ENCODE peak calls at places on chromosomes 16 and 17, in eight cellular contexts. B, A, T, F, Y, J, H and M are unnamed samples.

GRCh38 chr17:55510986-55511721 is at the start of gene SMIM36:
- DNase-seq in B (no peak), A (no peak), T (no peak), F (no peak), Y (no peak), J (no peak), H (no peak), M (no peak)

GRCh38 chr17:44115585-44116415 is 7.6 kb downstream of the HDAC5 start:
- DNase-seq in B (no peak), A (no peak), T (no peak), F (no peak), Y (no peak), J (peak; percentile 43), H (no peak), M (no peak)

GRCh38 chr17:63774141-63774981 is at the start of gene DDX42:
- DNase-seq in B (peak; percentile 49), A (peak; percentile 91), T (peak; percentile 86), F (peak; percentile 64), Y (peak; percentile 38), J (peak; percentile 54), H (no peak), M (peak; percentile 44)

GRCh38 chr17:83204230-83204725 is 124.9 kb downstream of the METRNL start:
- DNase-seq in B (no peak), A (no peak), T (peak; percentile 2), F (no peak), Y (no peak), J (no peak), H (no peak), M (no peak)

GRCh38 chr17:17774009-17774881 is 62.5 kb downstream of the SREBF1 start:
- DNase-seq in B (no peak), A (peak; percentile 80), T (peak; percentile 92), F (no peak), Y (no peak), J (peak; percentile 52), H (no peak), M (no peak)

GRCh38 chr16:14364386-14365199 is 265.5 kb downstream of the PARN start:
- DNase-seq in B (no peak), A (peak; percentile 35), T (no peak), F (peak; percentile 99), Y (no peak), J (peak; percentile 89), H (peak; percentile 46), M (peak; percentile 72)

GRCh38 chr17:16922386-16923096 is 49.4 kb downstream of the TNFRSF13B start:
- DNase-seq in B (no peak), A (no peak), T (no peak), F (no peak), Y (no peak), J (peak; percentile 8), H (no peak), M (no peak)

GRCh38 chr16:14358697-14359305 is 271.3 kb downstream of the PARN start:
- DNase-seq in B (no peak), A (no peak), T (no peak), F (no peak), Y (no peak), J (no peak), H (no peak), M (no peak)

GRCh38 chr16:67396775-67397450 is 3.6 kb upstream of the TPPP3 start:
- DNase-seq in B (no peak), A (no peak), T (no peak), F (no peak), Y (no peak), J (no peak), H (no peak), M (no peak)

GRCh38 chr16:31453255-31454204 is 5.8 kb upstream of the ARMC5 start:
- DNase-seq in B (no peak), A (no peak), T (no peak), F (peak; percentile 75), Y (no peak), J (peak; percentile 36), H (no peak), M (no peak)

GRCh38 chr16:1105888-1106620 is 10.0 kb upstream of the C1QTNF8 start:
- DNase-seq in B (peak; percentile 60), A (peak; percentile 73), T (peak; percentile 73), F (peak; percentile 39), Y (peak; percentile 85), J (peak; percentile 33), H (no peak), M (peak; percentile 97)

GRCh38 chr16:61887903-61888302 is 148.3 kb downstream of the CDH8 start:
- DNase-seq in B (no peak), A (no peak), T (no peak), F (no peak), Y (no peak), J (no peak), H (no peak), M (no peak)

GRCh38 chr17:77327181-77327565 is 186.4 kb downstream of the SEC14L1 start:
- DNase-seq in B (no peak), A (peak; percentile 17), T (no peak), F (no peak), Y (no peak), J (no peak), H (no peak), M (no peak)

GRCh38 chr16:24853830-24854229 is 8.1 kb downstream of the SLC5A11 start:
- DNase-seq in B (peak; percentile 17), A (no peak), T (peak; percentile 16), F (no peak), Y (no peak), J (peak; percentile 66), H (no peak), M (no peak)

GRCh38 chr16:19805459-19806160 is 79.0 kb downstream of the GPRC5B start:
- DNase-seq in B (no peak), A (no peak), T (no peak), F (no peak), Y (no peak), J (no peak), H (no peak), M (no peak)
- TF ChIP-seq POLR2A in B (no peak), A (no peak), T (no peak), F (no peak), Y (no peak), J (no peak), H (no peak), M (no peak)

GRCh38 chr17:42984486-42984885 is 4.1 kb downstream of the RUNDC1 start:
- DNase-seq in B (no peak), A (no peak), T (peak; percentile 48), F (no peak), Y (no peak), J (no peak), H (no peak), M (no peak)

GRCh38 chr17:42980766-42981397 is 517 bp downstream of the RUNDC1 start:
- DNase-seq in B (peak; percentile 25), A (peak; percentile 61), T (peak; percentile 50), F (peak; percentile 55), Y (peak; percentile 59), J (peak; percentile 64), H (peak; percentile 31), M (no peak)

GRCh38 chr17:42982266-42982665 is 1.9 kb downstream of the RUNDC1 start:
- DNase-seq in B (no peak), A (no peak), T (peak; percentile 53), F (no peak), Y (no peak), J (no peak), H (no peak), M (no peak)

GRCh38 chr17:42979511-42980273 is at the start of gene PTGES3L:
- DNase-seq in B (peak; percentile 72), A (no peak), T (peak; percentile 28), F (peak; percentile 88), Y (peak; percentile 43), J (peak; percentile 48), H (no peak), M (no peak)

DNA sequence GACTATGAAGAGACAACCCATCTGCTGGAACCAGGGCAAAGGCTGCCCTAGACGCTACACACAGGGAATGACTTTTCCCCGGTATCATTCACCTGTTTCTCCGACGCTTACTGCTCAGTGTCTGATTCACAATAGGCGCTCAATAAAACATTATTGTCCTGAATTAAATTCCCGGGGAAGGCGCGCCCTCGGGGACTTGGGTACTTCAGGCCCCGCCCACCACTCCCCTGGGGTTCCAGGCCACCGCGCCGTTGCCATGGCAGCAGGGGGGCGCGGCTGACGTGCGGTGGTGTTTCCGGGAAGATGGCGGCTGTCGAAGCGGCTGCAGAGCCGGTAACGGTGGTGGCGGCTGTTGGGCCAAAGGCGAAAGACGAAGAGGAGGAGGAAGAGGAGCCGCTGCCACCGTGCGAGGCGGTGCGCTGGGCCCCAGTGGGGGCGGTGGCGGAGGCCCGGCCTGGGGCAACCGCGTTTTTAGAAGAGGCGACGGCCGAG is at the start of gene RUNDC1:
- DNase-seq in B (peak; percentile 95), A (peak; percentile 97), T (peak; percentile 94), F (peak; percentile 85), Y (peak; percentile 88), J (peak; percentile 73), H (peak; percentile 59), M (peak; percentile 90)
- TF ChIP-seq POLR2A in B (peak; percentile 40), A (no peak), T (peak; percentile 61), F (peak; percentile 64), Y (no peak), J (peak; percentile 5), H (no peak), M (peak; percentile 93)

GRCh38 chr16:29674188-29674587 is 4.8 kb upstream of the QPRT start:
- DNase-seq in B (peak; percentile 41), A (no peak), T (peak; percentile 22), F (no peak), Y (no peak), J (peak; percentile 40), H (no peak), M (no peak)

GRCh38 chr16:29675811-29676643 is 3.0 kb upstream of the QPRT start:
- DNase-seq in B (no peak), A (no peak), T (no peak), F (peak; percentile 60), Y (no peak), J (peak; percentile 18), H (peak; percentile 24), M (peak; percentile 50)

GRCh38 chr16:29680180-29680598 is 1.2 kb downstream of the QPRT start:
- DNase-seq in B (no peak), A (no peak), T (no peak), F (peak; percentile 75), Y (no peak), J (no peak), H (no peak), M (no peak)

GRCh38 chr16:29676989-29677388 is 2.0 kb upstream of the QPRT start:
- DNase-seq in B (no peak), A (no peak), T (no peak), F (no peak), Y (no peak), J (no peak), H (no peak), M (no peak)

DNA sequence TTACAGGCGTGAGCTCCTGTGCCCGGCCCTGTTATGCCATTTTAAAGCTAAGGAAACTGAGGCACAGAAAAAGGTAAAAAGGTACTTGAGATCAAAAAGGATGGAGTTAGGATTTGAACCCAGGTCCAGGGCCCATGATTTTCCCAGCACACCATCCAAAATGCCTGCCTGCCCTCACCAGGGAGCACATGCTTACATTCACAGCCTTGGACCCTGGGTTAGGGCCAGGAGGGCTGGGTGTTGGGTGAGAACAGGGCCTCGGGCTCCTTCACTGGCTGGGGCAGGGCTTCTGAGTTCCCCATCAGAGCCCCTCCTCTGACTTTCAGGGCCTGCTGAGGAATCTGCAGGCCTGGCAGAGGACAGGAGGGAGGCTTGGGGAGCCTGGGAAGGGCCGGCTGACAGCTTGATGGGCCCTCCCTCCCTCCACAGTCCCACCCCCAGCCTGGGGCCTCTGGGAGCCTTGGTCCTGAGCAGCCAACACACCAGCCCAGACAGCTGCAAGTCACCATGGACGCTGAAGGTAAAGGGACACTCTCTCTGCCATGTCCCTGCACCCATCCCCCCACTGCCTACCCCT is at the start of gene QPRT:
- DNase-seq in B (peak; percentile 48), A (no peak), T (no peak), F (peak; percentile 85), Y (peak; percentile 62), J (peak; percentile 22), H (no peak), M (peak; percentile 91)
- TF ChIP-seq POLR2A in B (no peak), A (no peak), T (no peak), F (peak; percentile 95), Y (no peak), J (no peak), H (no peak), M (peak; percentile 25)

GRCh38 chr16:72532896-72533295 is 360.9 kb upstream of the PMFBP1 start:
- DNase-seq in B (no peak), A (no peak), T (no peak), F (no peak), Y (no peak), J (no peak), H (no peak), M (no peak)
- TF ChIP-seq POLR2A in B (no peak), A (no peak), T (no peak), F (no peak), Y (no peak), J (no peak), H (no peak), M (no peak)